ENCODE peak calls at places on chromosomes 1 and 21, in five cellular contexts. One of them, this sample, is unnamed.

GRCh38 chr1:19287436-19288185 is 959 bp downstream of the AKR7A3 start:
- DNase-seq in transverse colon: peak
- DNase-seq in vagina: no peak
- DNase-seq in cardiac fibroblast: no peak
- DNase-seq in left ventricle myocardium inferior: no peak
- DNase-seq in this sample: peak

GRCh38 chr21:26881504-26882228 is 36.5 kb upstream of the ADAMTS1 start:
- DNase-seq in vagina: no peak
- DNase-seq in left ventricle myocardium inferior: no peak
- DNase-seq in transverse colon: no peak
- DNase-seq in cardiac fibroblast: peak
- DNase-seq in this sample: no peak

GRCh38 chr1:198253668-198254067 is 96.9 kb downstream of the NEK7 start:
- DNase-seq in left ventricle myocardium inferior: peak
- DNase-seq in vagina: no peak
- DNase-seq in transverse colon: no peak
- DNase-seq in cardiac fibroblast: peak
- DNase-seq in this sample: no peak

GRCh38 chr1:201181726-201182125 is 8.9 kb upstream of the IGFN1 start:
- DNase-seq in cardiac fibroblast: no peak
- DNase-seq in transverse colon: no peak
- DNase-seq in left ventricle myocardium inferior: no peak
- DNase-seq in vagina: no peak
- DNase-seq in this sample: no peak

GRCh38 chr21:46621457-46622182 is 13.9 kb upstream of the PRMT2 start:
- DNase-seq in vagina: no peak
- DNase-seq in transverse colon: no peak
- DNase-seq in left ventricle myocardium inferior: no peak
- DNase-seq in cardiac fibroblast: no peak
- DNase-seq in this sample: no peak

GRCh38 chr1:181089017-181089776 is 697 bp downstream of the IER5 start:
- DNase-seq in vagina: no peak
- DNase-seq in transverse colon: peak
- DNase-seq in left ventricle myocardium inferior: peak
- DNase-seq in cardiac fibroblast: no peak
- DNase-seq in this sample: peak

GRCh38 chr1:205442051-205442721 is 13.7 kb downstream of the BLACAT1 start:
- DNase-seq in vagina: no peak
- DNase-seq in cardiac fibroblast: no peak
- DNase-seq in left ventricle myocardium inferior: no peak
- DNase-seq in transverse colon: no peak
- DNase-seq in this sample: no peak

GRCh38 chr1:20449736-20450311 is 36.2 kb downstream of the CAMK2N1 start:
- DNase-seq in left ventricle myocardium inferior: no peak
- DNase-seq in transverse colon: no peak
- DNase-seq in cardiac fibroblast: no peak
- DNase-seq in vagina: no peak
- DNase-seq in this sample: no peak

GRCh38 chr1:21050031-21050430 is 126.7 kb downstream of the EIF4G3 start:
- DNase-seq in cardiac fibroblast: peak
- DNase-seq in transverse colon: no peak
- DNase-seq in vagina: no peak
- DNase-seq in left ventricle myocardium inferior: no peak
- DNase-seq in this sample: no peak

GRCh38 chr1:92831368-92831761 is 475 bp upstream of the RPL5 start:
- DNase-seq in cardiac fibroblast: no peak
- DNase-seq in transverse colon: no peak
- DNase-seq in vagina: no peak
- DNase-seq in left ventricle myocardium inferior: no peak
- DNase-seq in this sample: no peak

GRCh38 chr21:44275041-44275440 is 10.6 kb upstream of the AIRE start:
- DNase-seq in left ventricle myocardium inferior: no peak
- DNase-seq in cardiac fibroblast: no peak
- DNase-seq in transverse colon: no peak
- DNase-seq in vagina: no peak
- DNase-seq in this sample: no peak

GRCh38 chr1:6260433-6260934 is 414 bp downstream of the GPR153 start:
- DNase-seq in left ventricle myocardium inferior: peak
- DNase-seq in cardiac fibroblast: peak
- DNase-seq in vagina: no peak
- DNase-seq in transverse colon: no peak
- DNase-seq in this sample: peak

GRCh38 chr1:1490633-1491230 is 19.2 kb downstream of the ATAD3B start:
- DNase-seq in transverse colon: no peak
- DNase-seq in cardiac fibroblast: no peak
- DNase-seq in left ventricle myocardium inferior: no peak
- DNase-seq in vagina: no peak
- DNase-seq in this sample: no peak

GRCh38 chr1:44584167-44584566 is 90.1 kb downstream of the TMEM53 start:
- DNase-seq in left ventricle myocardium inferior: no peak
- DNase-seq in cardiac fibroblast: no peak
- DNase-seq in vagina: no peak
- DNase-seq in transverse colon: peak
- DNase-seq in this sample: peak

DNA sequence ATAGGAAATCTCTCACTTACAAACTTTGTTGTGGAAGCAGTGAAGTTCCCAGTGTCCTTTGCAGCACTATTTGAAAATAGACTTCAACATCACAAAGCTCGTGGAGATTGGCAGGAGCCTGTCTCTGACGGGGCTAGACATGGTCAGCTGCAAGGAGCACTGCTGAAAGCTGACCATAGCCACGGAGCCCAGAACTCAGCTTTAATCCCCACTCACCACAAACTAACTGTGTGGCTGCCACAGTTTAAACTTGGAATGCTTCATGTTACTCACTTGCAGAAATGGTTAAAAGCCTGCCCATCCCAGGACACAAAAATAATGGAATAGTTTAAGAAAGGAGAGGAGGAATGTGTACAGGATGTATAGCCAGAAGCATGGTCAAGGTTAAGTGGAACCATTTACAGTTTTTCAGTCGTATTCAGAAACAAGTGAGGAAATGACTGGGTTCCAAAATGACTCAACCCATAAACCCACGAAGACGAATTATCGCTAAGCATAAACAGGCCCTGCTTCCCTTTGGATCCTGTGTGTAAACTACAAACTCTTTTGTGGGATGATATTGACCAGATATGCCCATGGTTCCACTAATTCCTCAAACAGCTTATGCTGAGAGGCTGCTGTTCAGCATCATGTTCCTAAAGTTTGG is 18.2 kb downstream of the DNALI1 start:
- DNase-seq in cardiac fibroblast: peak
- DNase-seq in left ventricle myocardium inferior: no peak
- DNase-seq in vagina: no peak
- DNase-seq in transverse colon: no peak
- DNase-seq in this sample: no peak
- H3K4me3 ChIP-seq in cardiac fibroblast: no peak
- H3K4me3 ChIP-seq in left ventricle myocardium inferior: no peak
- H3K4me3 ChIP-seq in vagina: no peak
- H3K4me3 ChIP-seq in transverse colon: no peak
- H3K4me3 ChIP-seq in this sample: no peak

DNA sequence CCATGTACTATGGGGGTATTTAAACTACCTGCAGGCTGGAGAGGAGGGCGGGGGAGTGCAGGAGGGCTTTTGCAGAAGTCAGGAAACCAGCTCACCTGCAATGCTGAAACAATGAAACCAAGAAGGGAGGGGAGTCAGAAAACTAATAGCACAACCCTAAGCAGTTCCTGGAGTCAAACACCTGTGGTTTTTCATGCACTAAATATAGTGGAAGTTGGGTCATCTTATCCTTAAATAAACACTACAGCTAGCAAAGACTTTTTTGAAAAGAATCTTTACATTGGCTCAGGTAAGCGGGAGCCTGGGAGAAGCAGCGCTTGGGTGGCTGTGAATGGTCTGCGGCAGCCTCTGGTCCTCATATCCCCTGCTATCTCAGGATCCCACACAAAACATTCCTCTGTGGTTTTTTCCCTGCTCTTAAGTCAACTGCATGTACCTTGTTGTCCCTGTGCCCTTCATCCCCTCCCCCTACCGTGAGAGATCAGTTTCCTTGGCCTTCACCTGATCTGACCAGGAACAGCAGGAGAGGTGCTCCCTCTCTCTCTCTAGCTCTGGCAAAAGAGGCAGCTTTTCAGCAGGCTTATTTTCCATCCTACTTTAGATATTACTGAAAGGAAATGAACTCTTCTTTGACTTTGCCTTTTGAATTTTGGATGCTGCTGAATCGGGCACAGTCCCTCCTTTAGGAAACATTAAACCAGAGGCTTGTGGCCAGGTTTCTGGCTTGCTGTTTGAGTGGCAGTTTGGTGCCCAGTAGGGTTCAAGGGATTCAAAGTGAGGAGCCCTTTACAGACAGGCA is 26.6 kb downstream of the TENT5C start:
- DNase-seq in left ventricle myocardium inferior: no peak
- DNase-seq in cardiac fibroblast: no peak
- DNase-seq in transverse colon: peak
- DNase-seq in vagina: peak
- DNase-seq in this sample: no peak
- H3K4me3 ChIP-seq in left ventricle myocardium inferior: no peak
- H3K4me3 ChIP-seq in cardiac fibroblast: no peak
- H3K4me3 ChIP-seq in transverse colon: no peak
- H3K4me3 ChIP-seq in vagina: no peak
- H3K4me3 ChIP-seq in this sample: no peak

GRCh38 chr1:162946701-162947100 is 85.7 kb upstream of the CCDC190 start:
- DNase-seq in cardiac fibroblast: no peak
- DNase-seq in vagina: no peak
- DNase-seq in transverse colon: no peak
- DNase-seq in left ventricle myocardium inferior: no peak
- DNase-seq in this sample: no peak
- H3K4me3 ChIP-seq in cardiac fibroblast: no peak
- H3K4me3 ChIP-seq in vagina: no peak
- H3K4me3 ChIP-seq in transverse colon: no peak
- H3K4me3 ChIP-seq in left ventricle myocardium inferior: no peak
- H3K4me3 ChIP-seq in this sample: no peak

GRCh38 chr1:155466617-155466972 is 96.0 kb downstream of the ASH1L start:
- DNase-seq in transverse colon: no peak
- DNase-seq in cardiac fibroblast: no peak
- DNase-seq in vagina: no peak
- DNase-seq in left ventricle myocardium inferior: no peak
- DNase-seq in this sample: no peak
- H3K4me3 ChIP-seq in transverse colon: no peak
- H3K4me3 ChIP-seq in cardiac fibroblast: no peak
- H3K4me3 ChIP-seq in vagina: no peak
- H3K4me3 ChIP-seq in left ventricle myocardium inferior: no peak
- H3K4me3 ChIP-seq in this sample: no peak

GRCh38 chr1:51512611-51513010 is 6.5 kb downstream of the EPS15 start:
- DNase-seq in transverse colon: no peak
- DNase-seq in left ventricle myocardium inferior: no peak
- DNase-seq in vagina: no peak
- DNase-seq in cardiac fibroblast: no peak
- DNase-seq in this sample: no peak
- H3K4me3 ChIP-seq in transverse colon: no peak
- H3K4me3 ChIP-seq in left ventricle myocardium inferior: no peak
- H3K4me3 ChIP-seq in vagina: no peak
- H3K4me3 ChIP-seq in cardiac fibroblast: no peak
- H3K4me3 ChIP-seq in this sample: no peak

GRCh38 chr1:67171978-67172377 is 5.7 kb downstream of the IL23R start:
- DNase-seq in transverse colon: no peak
- DNase-seq in left ventricle myocardium inferior: no peak
- DNase-seq in cardiac fibroblast: no peak
- DNase-seq in vagina: no peak
- DNase-seq in this sample: no peak
- H3K4me3 ChIP-seq in transverse colon: no peak
- H3K4me3 ChIP-seq in left ventricle myocardium inferior: no peak
- H3K4me3 ChIP-seq in cardiac fibroblast: no peak
- H3K4me3 ChIP-seq in vagina: no peak
- H3K4me3 ChIP-seq in this sample: no peak

GRCh38 chr1:156160000-156160743 is 6.8 kb downstream of the SEMA4A start:
- DNase-seq in transverse colon: no peak
- DNase-seq in vagina: no peak
- DNase-seq in cardiac fibroblast: no peak
- DNase-seq in left ventricle myocardium inferior: peak
- DNase-seq in this sample: peak

GRCh38 chr1:156162430-156163037 is 9.1 kb downstream of the SEMA4A start:
- DNase-seq in transverse colon: no peak
- DNase-seq in vagina: no peak
- DNase-seq in left ventricle myocardium inferior: peak
- DNase-seq in cardiac fibroblast: peak
- DNase-seq in this sample: no peak

GRCh38 chr1:156163712-156164464 is 10.5 kb downstream of the SEMA4A start:
- DNase-seq in cardiac fibroblast: no peak
- DNase-seq in left ventricle myocardium inferior: no peak
- DNase-seq in transverse colon: no peak
- DNase-seq in vagina: no peak
- DNase-seq in this sample: no peak

GRCh38 chr1:156157974-156158373 is 4.6 kb downstream of the SEMA4A start:
- DNase-seq in transverse colon: no peak
- DNase-seq in cardiac fibroblast: no peak
- DNase-seq in vagina: no peak
- DNase-seq in left ventricle myocardium inferior: no peak
- DNase-seq in this sample: no peak

DNA sequence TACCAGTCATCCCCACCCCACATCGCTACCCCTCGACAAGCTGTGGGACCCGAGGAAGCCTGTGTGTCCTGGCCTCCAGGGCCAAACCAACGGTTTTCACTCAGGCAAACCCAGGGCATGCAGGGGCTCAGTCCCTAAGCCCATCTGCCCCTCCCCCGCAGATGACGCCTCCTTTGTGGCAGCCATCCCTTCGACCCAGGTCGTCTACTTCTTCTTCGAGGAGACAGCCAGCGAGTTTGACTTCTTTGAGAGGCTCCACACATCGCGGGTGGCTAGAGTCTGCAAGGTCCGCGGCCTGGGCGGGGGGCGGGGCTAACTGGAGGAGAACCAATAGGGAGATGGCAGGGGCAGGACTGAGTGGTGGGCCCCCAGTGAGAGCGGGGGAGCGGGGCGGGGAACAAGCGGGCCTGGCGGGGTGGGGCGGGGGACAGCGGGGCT is 7.4 kb downstream of the SEMA4A start:
- DNase-seq in left ventricle myocardium inferior: peak
- DNase-seq in vagina: no peak
- DNase-seq in transverse colon: peak
- DNase-seq in cardiac fibroblast: peak
- DNase-seq in this sample: peak
- H3K4me3 ChIP-seq in left ventricle myocardium inferior: peak
- H3K4me3 ChIP-seq in vagina: peak
- H3K4me3 ChIP-seq in transverse colon: peak
- H3K4me3 ChIP-seq in cardiac fibroblast: no peak
- H3K4me3 ChIP-seq in this sample: no peak